ENCODE peak calls at places on chromosomes 1 and 21, in eight cellular contexts. W, A, J, B, Q, L, H and D are unnamed samples. For H3K4me1, the result is how much of the 10 kb centered on the place peaks cover.

GRCh38 chr1:14362331-14362730 is 236.2 kb upstream of the KAZN start:
- DNase-seq in H (no peak), A (no peak), B (no peak), L (no peak), Q (no peak), W (no peak), J (no peak), D (no peak)

GRCh38 chr1:32989160-32989894 is 24.7 kb upstream of the RNF19B start:
- DNase-seq in J (peak), Q (peak), L (peak), W (peak), A (peak), B (no peak), H (no peak), D (no peak)

GRCh38 chr1:53349369-53349705 is 21.5 kb upstream of the LRP8 start:
- DNase-seq in W (no peak), Q (no peak), H (no peak), B (no peak), J (no peak), L (no peak), A (no peak), D (no peak)

GRCh38 chr1:37325010-37325409 is 149.4 kb upstream of the ZC3H12A start:
- DNase-seq in L (no peak), A (no peak), H (no peak), W (no peak), Q (no peak), J (no peak), B (no peak), D (no peak)

GRCh38 chr1:55893155-55893554 is 678.0 kb upstream of the USP24 start:
- DNase-seq in W (no peak), Q (no peak), B (no peak), L (no peak), A (no peak), H (no peak), J (no peak), D (no peak)

GRCh38 chr21:29351691-29352090 is 53.0 kb downstream of the BACH1 start:
- DNase-seq in L (no peak), W (peak), J (no peak), Q (peak), H (no peak), B (no peak), A (no peak), D (no peak)

GRCh38 chr1:55012661-55013060 is 13.9 kb downstream of the BSND start:
- DNase-seq in B (no peak), J (no peak), W (no peak), L (no peak), A (no peak), Q (no peak), H (no peak), D (no peak)

GRCh38 chr1:169024800-169025253 is 81.7 kb upstream of the ATP1B1 start:
- DNase-seq in Q (no peak), J (no peak), L (no peak), W (no peak), B (no peak), A (no peak), H (no peak), D (no peak)

GRCh38 chr21:40830836-40831235 is 16.1 kb downstream of the DSCAM start:
- DNase-seq in H (no peak), L (no peak), A (no peak), B (no peak), Q (no peak), W (no peak), J (no peak), D (no peak)

GRCh38 chr1:38027201-38028104 is 14.9 kb downstream of the UTP11 start:
- DNase-seq in L (no peak), A (no peak), H (no peak), Q (no peak), W (no peak), B (no peak), J (no peak), D (no peak)

GRCh38 chr1:57464756-57465155 is 40.9 kb upstream of the DAB1 start:
- DNase-seq in W (no peak), A (no peak), L (no peak), J (no peak), H (no peak), Q (no peak), B (no peak), D (no peak)

DNA sequence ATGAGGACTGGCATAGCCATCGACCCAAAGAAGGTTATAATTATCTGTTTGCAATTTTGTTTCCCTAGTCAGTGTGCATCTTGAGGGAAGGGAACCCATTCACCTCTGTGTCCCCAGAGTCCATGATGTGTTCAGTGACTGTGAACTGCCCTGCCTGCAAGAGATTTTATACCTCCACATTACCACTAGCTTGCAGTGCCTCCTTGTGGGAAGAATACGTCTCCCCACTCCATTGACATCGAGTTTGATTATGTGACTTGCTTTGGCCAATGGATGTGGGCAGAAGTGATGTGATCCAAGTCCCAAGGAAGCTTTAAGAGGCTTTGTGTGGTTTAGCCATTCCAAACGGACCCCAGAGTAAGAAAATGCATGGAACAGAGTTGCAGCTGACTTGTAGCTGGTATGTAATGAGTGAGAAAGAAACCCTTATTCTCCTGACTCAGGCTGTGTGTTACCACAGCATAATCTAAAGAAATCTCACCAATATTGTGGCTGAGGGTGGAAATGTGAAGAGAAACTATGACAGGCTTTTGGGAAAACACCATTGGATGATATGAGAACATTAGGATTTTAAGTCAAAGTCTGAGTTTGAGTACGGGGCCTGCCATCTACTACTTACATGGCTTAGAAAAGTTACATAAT is 47.8 kb upstream of the NRDC start:
- DNase-seq in B (no peak), H (no peak), L (no peak), W (no peak), J (no peak), A (no peak), Q (no peak), D (no peak)
- H3K4me1 ChIP-seq in B (under half), H (under half), L (under half), W (under half), J (under half), A (under half), Q (under half), D (under half)

GRCh38 chr1:9592510-9593075 is 3.9 kb downstream of the TMEM201 start:
- DNase-seq in W (no peak), A (no peak), L (no peak), J (no peak), H (no peak), Q (no peak), B (no peak), D (no peak)

GRCh38 chr1:9594471-9595155 is 5.9 kb downstream of the TMEM201 start:
- DNase-seq in H (no peak), W (no peak), Q (no peak), A (no peak), J (no peak), B (no peak), L (peak), D (no peak)

GRCh38 chr1:9595156-9595967 is 6.7 kb downstream of the TMEM201 start:
- DNase-seq in A (no peak), H (no peak), J (no peak), Q (no peak), L (peak), W (no peak), B (no peak), D (no peak)

GRCh38 chr1:9593147-9593491 is 4.4 kb downstream of the TMEM201 start:
- DNase-seq in H (no peak), J (no peak), L (no peak), A (no peak), B (no peak), Q (no peak), W (no peak), D (no peak)

DNA sequence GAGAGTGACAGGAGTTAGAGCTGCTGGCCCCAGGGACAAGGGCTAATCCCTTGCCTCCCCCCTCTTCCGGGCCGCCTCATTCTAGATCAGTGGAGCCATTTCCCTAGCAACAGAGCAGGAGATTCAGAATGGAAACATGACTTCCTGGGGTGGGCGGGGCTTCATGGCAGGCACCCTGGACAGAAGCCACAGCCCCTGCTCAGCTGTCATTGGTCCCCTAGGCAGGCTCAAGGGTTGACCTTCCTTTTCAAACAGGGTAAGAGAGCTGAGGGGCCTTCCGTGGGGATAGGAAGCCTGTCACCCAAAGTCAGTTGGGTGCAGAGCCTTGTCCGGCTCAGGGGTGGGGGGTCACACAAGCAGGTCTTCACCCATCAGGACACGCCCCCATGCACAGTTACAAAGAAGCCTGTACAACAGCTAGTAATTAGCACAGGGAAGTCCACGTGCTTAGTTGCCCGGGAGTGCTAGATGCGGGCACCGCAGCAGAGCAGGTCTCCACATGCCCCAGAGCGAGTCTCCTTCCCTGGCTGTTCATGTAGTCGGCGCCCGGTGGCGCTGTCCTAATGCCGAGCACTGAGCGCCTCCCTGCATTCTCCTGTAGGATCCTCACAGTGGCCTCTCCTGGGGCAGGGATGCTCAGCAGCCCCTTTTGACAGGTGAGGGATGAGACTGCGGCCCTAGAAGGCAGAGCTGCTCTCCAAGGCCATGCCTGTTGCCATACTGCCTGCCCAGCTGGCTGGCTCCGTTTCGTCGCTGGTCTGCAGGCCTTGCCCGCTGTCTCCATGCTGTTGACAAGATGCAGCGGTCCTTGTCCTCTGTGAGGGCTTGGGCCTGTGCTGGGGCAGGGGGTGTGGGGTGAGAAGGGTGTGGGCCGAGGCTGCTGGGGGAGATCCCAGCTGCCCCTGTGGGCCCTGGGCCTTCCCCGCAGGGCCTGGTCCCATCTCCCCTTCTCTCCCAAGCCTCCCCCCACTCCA is 5.1 kb downstream of the TMEM201 start:
- DNase-seq in J (peak), H (no peak), B (no peak), L (peak), W (peak), A (peak), Q (peak), D (no peak)
- H3K4me3 ChIP-seq in J (peak), H (no peak), B (no peak), L (no peak), W (no peak), A (no peak), Q (no peak), D (no peak)

GRCh38 chr1:246798107-246798506 is 73.9 kb downstream of the SCCPDH start:
- DNase-seq in H (no peak), A (no peak), L (no peak), J (no peak), B (no peak), W (no peak), Q (no peak), D (no peak)

GRCh38 chr1:246797157-246797556 is 72.9 kb downstream of the SCCPDH start:
- DNase-seq in L (no peak), A (no peak), B (no peak), J (no peak), Q (no peak), W (no peak), H (no peak), D (no peak)

GRCh38 chr1:246795906-246796694 is 71.9 kb downstream of the SCCPDH start:
- DNase-seq in Q (no peak), A (no peak), J (no peak), W (no peak), L (no peak), H (no peak), B (no peak), D (no peak)

GRCh38 chr1:246798606-246799496 is 74.6 kb downstream of the SCCPDH start:
- DNase-seq in L (no peak), A (no peak), J (no peak), Q (no peak), W (no peak), B (no peak), H (no peak), D (no peak)

GRCh38 chr1:246797597-246797996 is 73.4 kb downstream of the SCCPDH start:
- DNase-seq in H (no peak), W (no peak), J (no peak), A (no peak), B (no peak), Q (no peak), L (no peak), D (no peak)
- H3K27ac ChIP-seq in H (no peak), W (no peak), J (no peak), A (no peak), B (no peak), Q (no peak), L (no peak), D (no peak)

GRCh38 chr1:41674501-41674900 is 190.0 kb upstream of the EDN2 start:
- DNase-seq in W (no peak), B (no peak), Q (no peak), J (no peak), A (no peak), L (no peak), H (no peak), D (no peak)
- H3K4me1 ChIP-seq in W (under half), B (half or more), Q (under half), J (under half), A (under half), L (under half), H (half or more), D (half or more)

GRCh38 chr1:171904778-171905449 is 63.6 kb downstream of the DNM3 start:
- DNase-seq in L (no peak), A (no peak), H (no peak), J (no peak), W (no peak), B (no peak), Q (no peak), D (no peak)

GRCh38 chr1:171898956-171899355 is 57.7 kb downstream of the DNM3 start:
- DNase-seq in Q (no peak), A (no peak), H (no peak), J (no peak), L (no peak), W (no peak), B (no peak), D (no peak)

GRCh38 chr1:171899838-171900237 is 58.5 kb downstream of the DNM3 start:
- DNase-seq in H (no peak), A (no peak), W (no peak), B (no peak), L (no peak), Q (no peak), J (no peak), D (no peak)

GRCh38 chr1:171901245-171901644 is 59.9 kb downstream of the DNM3 start:
- DNase-seq in B (no peak), H (no peak), A (no peak), L (no peak), Q (no peak), W (no peak), J (no peak), D (no peak)

DNA sequence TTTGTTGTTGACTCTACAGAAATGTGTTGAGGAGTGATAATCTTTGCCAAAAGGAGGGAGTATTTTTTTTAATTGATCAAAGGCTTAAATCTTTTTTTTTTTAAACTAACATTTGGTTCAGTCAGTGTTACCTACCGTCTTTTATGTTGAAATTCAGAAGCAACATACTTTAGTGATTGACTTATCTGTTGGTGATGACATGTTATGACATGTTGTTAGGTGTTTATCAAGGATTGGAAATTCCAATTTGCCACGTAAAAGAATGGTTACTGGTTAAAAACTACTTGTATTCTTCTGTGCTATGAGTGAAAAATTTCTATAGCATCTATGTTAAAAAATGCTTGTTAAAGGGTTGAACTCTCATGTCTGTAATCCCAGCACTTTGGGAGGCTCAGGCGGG is 61.2 kb downstream of the DNM3 start:
- DNase-seq in W (no peak), Q (no peak), H (no peak), B (no peak), J (no peak), L (no peak), A (no peak), D (no peak)
- H3K4me3 ChIP-seq in W (no peak), Q (no peak), H (no peak), B (no peak), J (no peak), L (peak), A (no peak), D (no peak)

GRCh38 chr1:160664573-160665051 is 17.8 kb upstream of the SLAMF1 start:
- DNase-seq in Q (no peak), H (no peak), J (no peak), L (no peak), B (no peak), W (no peak), A (no peak), D (no peak)

GRCh38 chr1:160667896-160668295 is 21.1 kb upstream of the SLAMF1 start:
- DNase-seq in H (no peak), J (no peak), A (no peak), L (no peak), Q (no peak), B (no peak), W (no peak), D (no peak)

GRCh38 chr1:160665330-160666078 is 18.7 kb upstream of the SLAMF1 start:
- DNase-seq in Q (peak), W (peak), J (peak), L (peak), B (no peak), A (peak), H (no peak), D (no peak)

GRCh38 chr1:160662888-160663287 is 16.0 kb upstream of the SLAMF1 start:
- DNase-seq in W (no peak), J (no peak), L (no peak), A (no peak), Q (no peak), H (no peak), B (no peak), D (no peak)

DNA sequence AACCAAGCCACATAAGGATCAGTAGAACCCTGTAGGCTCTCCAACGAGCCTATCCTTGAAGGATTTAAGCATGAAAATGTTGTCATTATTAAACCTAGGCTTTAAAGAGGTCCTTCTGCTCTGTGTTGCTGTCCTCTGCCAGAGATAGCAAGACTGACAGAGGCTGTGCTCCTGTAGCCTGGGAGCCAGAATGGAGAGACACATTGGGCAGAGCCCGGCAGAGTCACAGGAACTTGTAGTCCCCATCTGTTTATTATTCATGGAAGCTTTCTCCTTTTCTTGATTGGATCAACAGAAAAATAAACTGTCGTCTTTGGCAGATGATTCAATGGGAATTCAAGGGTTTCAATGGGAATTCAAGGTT is 19.2 kb upstream of the SLAMF1 start:
- DNase-seq in W (no peak), A (no peak), J (no peak), B (no peak), Q (no peak), L (no peak), H (no peak), D (no peak)
- H3K27ac ChIP-seq in W (peak), A (no peak), J (peak), B (no peak), Q (no peak), L (peak), H (no peak), D (no peak)

DNA sequence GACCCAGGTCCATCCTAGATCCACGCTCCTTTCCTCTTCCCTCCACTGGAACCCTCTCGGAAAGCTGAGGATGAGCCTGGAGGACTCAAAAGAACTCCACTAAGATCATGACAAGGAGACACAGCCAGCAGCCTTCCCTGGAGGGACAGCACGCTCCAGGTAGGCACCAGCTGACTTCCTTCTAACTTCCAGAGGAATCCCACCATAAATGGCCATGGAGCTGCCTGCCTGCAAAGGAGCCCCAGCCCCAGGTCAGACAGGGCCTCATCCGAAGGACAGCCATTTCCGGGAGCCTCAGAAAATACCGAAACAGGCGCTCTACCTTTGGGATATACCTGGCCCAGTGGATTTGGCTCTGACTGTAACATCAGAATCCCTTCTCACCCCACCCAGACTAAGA is 4.1 kb downstream of the SH3BP5L start:
- DNase-seq in Q (no peak), B (no peak), L (no peak), H (no peak), A (no peak), W (no peak), J (no peak), D (no peak)
- H3K4me1 ChIP-seq in Q (half or more), B (half or more), L (under half), H (half or more), A (under half), W (under half), J (half or more), D (half or more)

DNA sequence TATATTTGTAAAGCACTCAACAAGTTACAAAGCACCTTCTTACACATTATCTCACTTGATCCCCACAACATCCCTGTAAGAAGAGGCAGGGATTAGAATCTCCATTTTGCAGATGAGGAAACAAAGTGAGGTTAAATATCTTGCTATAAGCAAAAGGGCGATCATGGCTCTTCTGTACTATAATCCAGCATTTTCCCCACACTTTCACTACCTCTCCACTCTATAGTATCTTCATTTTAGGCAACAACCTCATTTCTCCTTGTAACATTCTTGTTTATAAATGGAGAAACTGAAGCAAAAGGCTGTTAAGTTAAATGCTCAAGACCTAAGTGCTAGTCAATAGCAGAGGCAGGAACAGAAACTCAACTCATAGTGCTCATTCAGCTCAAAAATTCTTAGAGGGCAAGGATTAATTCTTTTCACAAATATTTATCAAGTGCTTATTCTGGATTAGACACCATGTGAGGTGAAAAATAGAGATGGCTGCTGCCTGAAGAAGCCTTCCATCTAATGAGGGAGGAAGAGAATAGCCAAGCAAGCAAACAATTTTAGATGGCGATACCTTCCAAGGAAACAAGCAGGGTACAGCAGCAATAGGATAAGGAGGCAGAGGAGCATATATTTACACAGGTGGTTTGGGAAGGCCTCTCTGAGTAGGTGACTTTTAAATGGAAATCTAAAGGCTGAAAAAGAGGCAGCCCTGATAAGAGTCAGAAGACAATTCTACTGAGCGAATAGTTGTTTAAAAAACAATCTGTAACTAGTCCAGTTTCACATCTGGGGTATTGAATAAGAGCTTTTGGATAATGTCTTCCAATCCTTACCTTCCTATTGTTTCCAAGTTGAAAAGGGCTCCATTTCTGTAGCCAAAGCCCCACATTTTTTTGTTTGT is 3.5 kb downstream of the ERRFI1 start:
- DNase-seq in A (no peak), H (no peak), W (no peak), Q (no peak), J (no peak), L (no peak), B (no peak), D (no peak)
- H3K4me3 ChIP-seq in A (no peak), H (peak), W (no peak), Q (peak), J (peak), L (no peak), B (no peak), D (no peak)

GRCh38 chr1:12458571-12458970 is 159.4 kb downstream of the DHRS3 start:
- DNase-seq in W (no peak), L (peak), H (no peak), B (no peak), J (no peak), A (no peak), Q (no peak), D (no peak)
- H3K27ac ChIP-seq in W (peak), L (peak), H (peak), B (no peak), J (peak), A (no peak), Q (peak), D (no peak)